ENCODE peak calls at places on chromosomes 7 and 10, in five cellular contexts. N, L, S, J and Y are unnamed samples.

GRCh38 chr10:113585949-113586348 is 33.1 kb downstream of the HABP2 start:
- DNase-seq in J (no peak), N (no peak), L (no peak), S (no peak), Y (no peak)

GRCh38 chr7:157276091-157276561 is 60.7 kb upstream of the DNAJB6 start:
- DNase-seq in L (no peak), J (no peak), S (no peak), N (no peak), Y (no peak)

GRCh38 chr7:50621206-50621605 is 56.0 kb upstream of the DDC start:
- DNase-seq in N (no peak), S (no peak), J (no peak), L (no peak), Y (no peak)

GRCh38 chr7:39911167-39911566 is 38.9 kb upstream of the CDK13 start:
- DNase-seq in N (no peak), J (no peak), L (no peak), S (no peak), Y (no peak)

GRCh38 chr7:139394553-139394952 is 34.9 kb downstream of the LUC7L2 start:
- DNase-seq in L (no peak), J (no peak), N (no peak), S (no peak), Y (no peak)

GRCh38 chr7:149869291-149869650 is 4.5 kb upstream of the ATP6V0E2 start:
- DNase-seq in J (no peak), L (no peak), S (no peak), N (no peak), Y (no peak)

GRCh38 chr10:24176658-24177057 is 32.3 kb upstream of the KIAA1217 start:
- DNase-seq in J (no peak), S (no peak), L (no peak), N (peak; percentile 9), Y (no peak)

GRCh38 chr10:80472234-80473095 is 18.4 kb downstream of the TSPAN14 start:
- DNase-seq in N (no peak), S (no peak), L (no peak), J (no peak), Y (no peak)

GRCh38 chr10:101597036-101597435 is 8.9 kb downstream of the DPCD start:
- DNase-seq in J (no peak), L (no peak), N (no peak), S (no peak), Y (no peak)

GRCh38 chr10:42149027-42149700 is 489.2 kb downstream of the ZNF33B start:
- DNase-seq in S (no peak), N (peak; percentile 11), L (no peak), J (no peak), Y (no peak)

GRCh38 chr10:59607971-59608370 is 101.7 kb downstream of the SLC16A9 start:
- DNase-seq in J (no peak), N (no peak), L (no peak), S (no peak), Y (no peak)

GRCh38 chr7:23712368-23713284 is 2.6 kb downstream of the STK31 start:
- DNase-seq in S (no peak), N (no peak), J (no peak), L (peak; percentile 72), Y (peak; percentile 70)

GRCh38 chr7:141915565-141915964 is 634 bp upstream of the OR9A4 start:
- DNase-seq in J (no peak), L (no peak), N (no peak), S (no peak), Y (no peak)

GRCh38 chr7:135979674-135980660 is 2.8 kb upstream of the MTPN start:
- DNase-seq in N (no peak), L (no peak), J (no peak), S (no peak), Y (no peak)

GRCh38 chr7:36129048-36129534 is 24.0 kb upstream of the EEPD1 start:
- DNase-seq in N (no peak), L (no peak), J (no peak), S (no peak), Y (no peak)

GRCh38 chr10:729213-729612 is 39.7 kb upstream of the DIP2C start:
- DNase-seq in S (no peak), L (no peak), J (no peak), N (no peak), Y (no peak)

GRCh38 chr10:130027716-130028464 is 63.8 kb upstream of the EBF3 start:
- DNase-seq in J (no peak), N (no peak), S (no peak), L (no peak), Y (no peak)

GRCh38 chr10:100072514-100072913 is 9.2 kb downstream of the CPN1 start:
- DNase-seq in N (no peak), L (no peak), J (no peak), S (no peak), Y (no peak)

GRCh38 chr10:84715911-84716310 is 387.5 kb downstream of the CCSER2 start:
- DNase-seq in J (no peak), S (peak; percentile 39), N (no peak), L (no peak), Y (no peak)

GRCh38 chr7:48078470-48078869 is 10.6 kb upstream of the UPP1 start:
- DNase-seq in J (no peak), L (no peak), N (no peak), S (no peak), Y (no peak)

GRCh38 chr10:3217301-3217700 is 44.7 kb upstream of the PITRM1 start:
- DNase-seq in S (no peak), L (no peak), N (no peak), J (no peak), Y (no peak)

GRCh38 chr10:106795619-106796018 is 368.9 kb downstream of the SORCS1 start:
- DNase-seq in J (no peak), L (no peak), S (peak; percentile 32), N (no peak), Y (no peak)

GRCh38 chr7:45624392-45624760 is 50.2 kb downstream of the ADCY1 start:
- DNase-seq in N (no peak), L (no peak), S (no peak), J (no peak), Y (no peak)

GRCh38 chr10:131214521-131215244 is 96.8 kb downstream of the TCERG1L start:
- DNase-seq in L (no peak), N (no peak), J (peak; percentile 32), S (no peak), Y (no peak)

GRCh38 chr10:106189254-106189653 is 975.3 kb downstream of the SORCS1 start:
- DNase-seq in J (no peak), L (no peak), N (no peak), S (peak; percentile 30), Y (no peak)

GRCh38 chr7:43071604-43072003 is 40.8 kb upstream of the HECW1 start:
- DNase-seq in J (no peak), N (no peak), L (no peak), S (peak; percentile 27), Y (no peak)

GRCh38 chr10:74923556-74923955 is 97.2 kb downstream of the KAT6B start:
- DNase-seq in S (no peak), L (no peak), J (no peak), N (no peak), Y (no peak)

GRCh38 chr10:28754930-28755718 is 77.8 kb downstream of the BAMBI start:
- DNase-seq in J (no peak), S (no peak), N (no peak), L (no peak), Y (no peak)

GRCh38 chr7:84877943-84878595 is 308.8 kb downstream of the SEMA3D start:
- DNase-seq in N (no peak), S (no peak), L (no peak), J (no peak), Y (no peak)

GRCh38 chr7:120272896-120273475 is at the start of gene KCND2:
- DNase-seq in J (no peak), L (no peak), S (peak; percentile 16), N (no peak), Y (peak; percentile 13)

GRCh38 chr7:88500146-88500545 is 193.5 kb upstream of the STEAP4 start:
- DNase-seq in L (no peak), J (no peak), N (no peak), S (no peak), Y (no peak)

GRCh38 chr7:39609462-39610149 is 13.8 kb upstream of the RALA start:
- DNase-seq in J (no peak), N (no peak), S (peak; percentile 26), L (no peak), Y (peak; percentile 41)

GRCh38 chr7:30787476-30787875 is 16.3 kb downstream of the MINDY4 start:
- DNase-seq in S (no peak), L (no peak), J (no peak), N (no peak), Y (no peak)

GRCh38 chr10:23047201-23048050 is 48.0 kb upstream of the MSRB2 start:
- DNase-seq in N (no peak), J (no peak), S (no peak), L (no peak), Y (no peak)